ENCODE peak calls at places on chromosome 20, in nine cellular contexts. S is spleen, T is GM12865, D is AG09309, E is transverse colon, C is GM06990, L is AG09319, R is GM13976, V is uterus. G is an unnamed sample.
A peak's percentile ranks its signal among the peaks of the same experiment; 100 is the strongest.

GRCh38 chr20:5215592-5216304 is 88.9 kb downstream of the CDS2 start:
- DNase-seq in T (no peak), D (no peak), V (no peak), R (no peak), S (no peak), L (peak; percentile 7), E (no peak), C (no peak), G (no peak)

GRCh38 chr20:17533396-17533795 is 2.2 kb upstream of the BFSP1 start:
- DNase-seq in E (no peak), V (no peak), T (peak; percentile 58), C (no peak), S (no peak), D (peak; percentile 40), L (no peak), R (no peak), G (peak; percentile 45)

GRCh38 chr20:14341782-14342181 is 4.4 kb upstream of the FLRT3 start:
- DNase-seq in V (no peak), C (no peak), R (no peak), T (no peak), E (no peak), L (no peak), D (no peak), S (no peak), G (no peak)

GRCh38 chr20:31824554-31825313 is 5.6 kb downstream of the MYLK2 start:
- DNase-seq in L (no peak), D (no peak), S (no peak), T (no peak), C (no peak), V (no peak), E (no peak), R (no peak), G (no peak)

GRCh38 chr20:32920530-32921298 is 62.0 kb downstream of the EFCAB8 start:
- DNase-seq in C (no peak), D (no peak), S (no peak), R (no peak), V (no peak), E (no peak), L (no peak), T (no peak), G (no peak)

GRCh38 chr20:839626-840025 is 6.1 kb downstream of the FAM110A start:
- DNase-seq in R (no peak), D (no peak), C (no peak), T (no peak), V (no peak), E (no peak), S (no peak), L (no peak), G (no peak)

GRCh38 chr20:4613718-4614620 is 107.7 kb upstream of the PRND start:
- DNase-seq in D (no peak), E (peak; percentile 74), V (no peak), S (no peak), R (peak; percentile 57), T (peak; percentile 78), C (peak; percentile 38), L (no peak), G (peak; percentile 52)

GRCh38 chr20:15759546-15760216 is 813.6 kb downstream of the KIF16B start:
- DNase-seq in V (no peak), C (no peak), E (no peak), L (peak; percentile 1), R (no peak), T (no peak), D (peak; percentile 2), S (no peak), G (no peak)

GRCh38 chr20:62485062-62485700 is 9.4 kb upstream of the GATA5 start:
- DNase-seq in R (no peak), L (no peak), D (no peak), S (no peak), V (peak; percentile 63), C (no peak), E (no peak), T (no peak), G (no peak)

GRCh38 chr20:13996265-13996664 is 949 bp downstream of the MACROD2 start:
- DNase-seq in S (no peak), D (no peak), C (no peak), V (no peak), L (no peak), E (no peak), T (no peak), R (no peak), G (no peak)

GRCh38 chr20:62733891-62734290 is 25.3 kb downstream of the NTSR1 start:
- DNase-seq in S (no peak), E (peak; percentile 4), T (no peak), R (no peak), C (no peak), D (no peak), L (no peak), V (no peak), G (no peak)

GRCh38 chr20:49140834-49141233 is 47.3 kb downstream of the STAU1 start:
- DNase-seq in C (no peak), T (no peak), R (no peak), E (no peak), V (no peak), S (no peak), L (no peak), D (no peak), G (no peak)

DNA sequence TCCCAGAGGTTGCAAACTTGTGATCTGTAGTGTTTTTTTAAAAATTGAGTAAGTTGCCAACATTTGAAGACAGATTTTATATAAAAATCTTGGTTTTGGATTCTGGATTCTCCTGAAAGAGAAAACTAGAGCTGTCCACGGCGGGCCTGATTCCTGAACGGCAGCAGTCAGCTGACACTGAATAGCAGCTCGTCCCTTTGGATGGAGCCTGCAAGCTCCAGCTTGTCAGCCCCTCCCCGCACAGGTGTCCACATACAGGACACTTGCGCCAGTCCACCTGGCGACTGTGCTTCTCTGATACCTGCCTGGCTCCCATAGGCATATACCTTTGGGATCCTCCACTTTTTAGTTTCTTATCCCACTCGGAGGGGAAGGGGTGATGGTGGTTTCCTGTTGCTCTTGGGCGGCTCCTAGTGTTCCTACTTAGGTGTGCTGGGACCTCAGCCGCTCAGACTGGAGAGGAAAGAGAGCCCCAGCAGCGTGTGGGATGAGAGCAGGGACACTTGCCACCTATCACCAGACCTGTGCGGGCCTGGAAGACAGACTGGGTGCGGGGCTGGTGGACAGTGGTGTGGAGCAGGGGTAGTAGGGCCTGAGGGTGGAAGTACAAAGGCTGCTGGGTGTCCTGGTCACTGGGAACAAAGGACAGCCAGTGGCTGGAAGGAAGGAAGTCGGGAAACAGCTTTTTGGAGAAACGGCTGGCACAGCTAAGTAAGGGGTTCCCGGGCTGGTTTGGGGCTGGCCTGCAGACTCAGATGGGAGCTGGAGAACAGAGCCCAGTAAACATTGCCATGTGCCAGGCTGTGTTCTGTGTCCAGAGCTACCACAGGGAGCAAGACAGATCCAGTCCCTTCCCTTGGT is 18.3 kb downstream of the GHRH start:
- DNase-seq in R (no peak), E (no peak), L (no peak), D (no peak), S (no peak), V (no peak), T (no peak), C (no peak), G (no peak)
- TF ChIP-seq CTCF in R (no peak), E (no peak), L (no peak), D (no peak), S (no peak), V (no peak), T (no peak), C (no peak), G (no peak)

GRCh38 chr20:25987073-25987927 is 290.6 kb upstream of the ZNF337 start:
- DNase-seq in C (peak; percentile 82), L (no peak), R (peak; percentile 50), D (no peak), E (peak; percentile 27), V (peak; percentile 48), T (peak; percentile 57), S (peak; percentile 81), G (peak; percentile 16)
- TF ChIP-seq CTCF in C (peak; percentile 52), L (peak; percentile 28), R (no peak), D (peak; percentile 48), E (peak; percentile 14), V (no peak), T (peak; percentile 44), S (peak; percentile 32), G (no peak)

GRCh38 chr20:52060794-52061714 is 130.5 kb downstream of the ZFP64 start:
- DNase-seq in E (no peak), V (no peak), T (no peak), S (no peak), L (no peak), C (no peak), R (no peak), D (no peak), G (no peak)
- TF ChIP-seq CTCF in E (no peak), V (no peak), T (no peak), S (no peak), L (peak; percentile 43), C (no peak), R (no peak), D (peak; percentile 63), G (no peak)

GRCh38 chr20:12570371-12570770 is 438.4 kb upstream of the SPTLC3 start:
- DNase-seq in C (no peak), L (no peak), D (no peak), T (no peak), S (no peak), V (no peak), R (no peak), E (no peak), G (no peak)
- TF ChIP-seq CTCF in C (no peak), L (no peak), D (no peak), T (no peak), S (no peak), V (no peak), R (no peak), E (peak; percentile 26), G (peak; percentile 16)

GRCh38 chr20:46520976-46521579 is 7.7 kb upstream of the ZNF334 start:
- DNase-seq in C (peak; percentile 18), S (peak; percentile 81), R (peak; percentile 62), V (no peak), L (peak; percentile 15), T (peak; percentile 74), E (peak; percentile 44), D (peak; percentile 7), G (peak; percentile 73)
- TF ChIP-seq CTCF in C (peak; percentile 78), S (peak; percentile 68), R (peak; percentile 56), V (no peak), L (peak; percentile 71), T (peak; percentile 79), E (peak; percentile 58), D (peak; percentile 86), G (peak; percentile 69)

DNA sequence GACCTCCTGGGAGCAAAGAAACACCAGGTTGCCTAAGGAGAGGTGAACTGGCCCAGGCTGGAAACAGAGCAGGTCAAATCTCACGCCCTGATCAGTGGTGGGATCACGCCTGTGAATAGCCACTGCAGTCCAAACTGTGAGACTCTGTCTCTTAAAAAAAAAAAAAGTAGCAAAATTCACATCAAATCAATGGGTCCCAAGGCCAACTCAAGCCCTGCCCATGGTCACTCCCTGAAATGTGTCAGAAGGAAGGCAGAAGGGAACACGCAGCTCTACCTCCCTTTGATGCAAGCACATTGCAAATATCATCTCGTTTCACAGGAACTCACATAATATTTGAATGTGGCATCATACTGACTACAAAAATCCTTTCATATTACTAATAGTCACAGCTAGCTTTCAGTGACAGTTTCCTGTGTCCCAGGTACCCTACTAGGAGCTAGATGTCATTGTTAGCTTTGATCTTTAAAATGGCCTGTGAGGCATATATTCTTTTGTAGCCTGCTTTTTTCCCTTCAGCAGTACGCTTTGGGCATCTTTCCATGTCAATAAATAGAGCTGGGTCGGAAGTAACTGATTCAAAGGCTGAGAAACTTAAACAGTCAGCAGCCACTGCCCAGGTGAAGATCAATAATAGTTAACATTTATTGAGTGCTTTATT is 14.4 kb upstream of the TTPAL start:
- DNase-seq in E (peak; percentile 25), C (no peak), R (no peak), V (no peak), D (no peak), S (no peak), T (no peak), L (no peak), G (no peak)
- TF ChIP-seq CTCF in E (no peak), C (no peak), R (no peak), V (no peak), D (no peak), S (no peak), T (no peak), L (no peak), G (no peak)